ENCODE peak calls at places on chromosome 9, in ten cellular contexts. A is T-helper 17 cell; S is activated CD8-positive, alpha-beta T cell treated with anti-CD3 and anti-CD28 coated beads, Interleukin-2, amount 10 ng/mL, durations not matched to agents 7 days and 5 days; G is left lung; L is activated T-helper 17 cell treated with anti-CD3 and anti-CD28 coated beads, Interleukin-2, amount 50 U/mL, for 72 hours; E is right cardiac atrium; M is HepG2; K is upper lobe of left lung; B is natural killer cell; C is GM12878. X is an unnamed sample.

GRCh38 chr9:83800236-83801033 is 17.1 kb downstream of the GKAP1 start:
- ATAC-seq in S (no peak), M (no peak), E (no peak), B (no peak), A (no peak), G (no peak), C (no peak), K (no peak), L (no peak), X (no peak)

GRCh38 chr9:123418052-123418430 is 62.0 kb downstream of the CRB2 start:
- ATAC-seq in B (no peak), M (no peak), L (no peak), S (no peak), C (no peak), E (no peak), G (no peak), A (no peak), K (no peak), X (no peak)

GRCh38 chr9:69571032-69571431 is 101.1 kb downstream of the APBA1 start:
- ATAC-seq in K (no peak), L (no peak), C (no peak), B (no peak), M (no peak), E (no peak), A (no peak), G (no peak), S (no peak), X (no peak)

GRCh38 chr9:109167716-109168115 is 667 bp upstream of the FRRS1L start:
- ATAC-seq in E (no peak), G (no peak), S (no peak), C (no peak), B (no peak), A (no peak), L (no peak), K (no peak), M (peak; percentile 60), X (no peak)

GRCh38 chr9:131810351-131811170 is 70.7 kb upstream of the RAPGEF1 start:
- ATAC-seq in M (peak; percentile 72), K (no peak), G (no peak), A (no peak), S (no peak), C (no peak), B (no peak), E (no peak), L (no peak), X (no peak)

GRCh38 chr9:99120256-99120655 is 15.3 kb downstream of the TGFBR1 start:
- ATAC-seq in M (no peak), G (no peak), K (no peak), L (no peak), B (no peak), S (no peak), E (no peak), C (peak; percentile 51), A (no peak), X (no peak)

GRCh38 chr9:37452611-37453010 is 12.6 kb downstream of the ZBTB5 start:
- ATAC-seq in G (no peak), L (no peak), B (no peak), S (no peak), M (no peak), K (no peak), C (peak; percentile 14), A (no peak), E (no peak), X (no peak)

GRCh38 chr9:82584349-82584846 is 478.5 kb downstream of the RASEF start:
- ATAC-seq in L (no peak), S (no peak), G (no peak), B (no peak), A (no peak), K (no peak), M (no peak), E (no peak), C (no peak), X (peak; percentile 15)

GRCh38 chr9:37694355-37694754 is 43.6 kb downstream of the FRMPD1 start:
- ATAC-seq in G (no peak), K (no peak), A (no peak), C (no peak), S (no peak), E (no peak), L (no peak), M (no peak), B (no peak), X (peak; percentile 8)

GRCh38 chr9:112009656-112010055 is 113.0 kb downstream of the UGCG start:
- ATAC-seq in C (no peak), S (no peak), E (no peak), A (no peak), G (no peak), L (no peak), M (no peak), K (no peak), B (no peak), X (no peak)

GRCh38 chr9:84493284-84493947 is 152.9 kb upstream of the SLC28A3 start:
- ATAC-seq in A (no peak), S (no peak), M (no peak), C (no peak), B (no peak), K (no peak), E (no peak), G (no peak), L (no peak), X (peak; percentile 16)

GRCh38 chr9:116844621-116845020 is 157.5 kb downstream of the TRIM32 start:
- ATAC-seq in E (peak; percentile 41), G (no peak), S (no peak), A (no peak), L (no peak), M (no peak), C (no peak), K (no peak), B (no peak), X (no peak)

GRCh38 chr9:35056571-35057270 is 15.7 kb downstream of the VCP start:
- ATAC-seq in B (no peak), G (no peak), S (peak; percentile 31), L (no peak), A (no peak), K (no peak), E (no peak), C (peak; percentile 11), M (peak; percentile 37), X (no peak)

GRCh38 chr9:92764381-92764987 is at the start of gene BICD2:
- ATAC-seq in M (no peak), L (peak; percentile 92), C (no peak), G (no peak), B (no peak), K (peak; percentile 97), E (no peak), S (no peak), A (no peak), X (peak; percentile 0)

GRCh38 chr9:131675437-131676022 is 64.3 kb downstream of the RAPGEF1 start:
- ATAC-seq in B (no peak), E (no peak), C (no peak), S (no peak), G (no peak), A (no peak), M (no peak), L (no peak), K (no peak), X (no peak)

GRCh38 chr9:116475201-116475600 is 211.9 kb upstream of the TRIM32 start:
- ATAC-seq in C (no peak), K (no peak), A (no peak), L (no peak), M (no peak), B (no peak), E (no peak), G (no peak), S (no peak), X (no peak)

GRCh38 chr9:108282872-108283271 is 572.9 kb downstream of the ACTL7B start:
- ATAC-seq in G (no peak), K (no peak), B (no peak), S (no peak), A (no peak), M (no peak), C (no peak), E (no peak), L (no peak), X (no peak)

X was measured in stimulated activated memory B cell treated with anti-CD40 and anti-IgM and Interleukin-4, amounts not matched to agents 10 μg/mL and 1 μg/mL and 100 μg/mL, for 72 hours.